ENCODE peak calls at places on chromosomes 7 and 10, in seven cellular contexts. F is aorta; R is Jurkat, Clone E6-1; B is neuronal stem cell; O is AG10803; K is fibroblast of the aortic adventitia; L is astrocyte. I is an unnamed sample.

GRCh38 chr7:101172854-101173751 is 7.0 kb downstream of the NAT16 start:
- DNase-seq in F (peak), L (no peak), O (peak), R (no peak), K (peak), B (no peak), I (peak)

GRCh38 chr7:120856621-120857352 is 1.2 kb downstream of the TSPAN12 start:
- DNase-seq in O (peak), R (no peak), K (no peak), B (peak), L (peak), F (peak), I (peak)

GRCh38 chr10:51886438-51887068 is 187.2 kb upstream of the CSTF2T start:
- DNase-seq in F (no peak), K (peak), B (no peak), R (no peak), O (peak), L (peak), I (no peak)

GRCh38 chr7:40297741-40298311 is 163.0 kb downstream of the SUGCT start:
- DNase-seq in R (no peak), O (peak), L (peak), B (no peak), K (peak), F (no peak), I (no peak)

GRCh38 chr7:119733480-119733879 is 539.5 kb upstream of the KCND2 start:
- DNase-seq in B (no peak), O (no peak), L (peak), K (peak), F (no peak), R (no peak), I (no peak)

GRCh38 chr7:156472267-156472666 is 168.3 kb upstream of the RNF32 start:
- DNase-seq in B (no peak), K (no peak), R (no peak), O (no peak), L (no peak), F (no peak), I (no peak)

GRCh38 chr7:122315507-122316466 is 11.2 kb upstream of the FEZF1 start:
- DNase-seq in F (no peak), K (no peak), R (no peak), O (no peak), L (no peak), B (no peak), I (no peak)

GRCh38 chr10:132664883-132665282 is 121.1 kb downstream of the NKX6-2 start:
- DNase-seq in K (no peak), O (no peak), L (no peak), B (no peak), F (no peak), R (no peak), I (no peak)

GRCh38 chr10:130495116-130495862 is 359.1 kb downstream of the GLRX3 start:
- DNase-seq in R (no peak), L (no peak), B (no peak), K (no peak), O (no peak), F (no peak), I (no peak)

GRCh38 chr7:23471090-23471859 is 984 bp upstream of the IGF2BP3 start:
- DNase-seq in R (peak), F (no peak), O (no peak), L (peak), B (peak), K (peak), I (peak)

GRCh38 chr10:86899128-86899527 is 58.3 kb downstream of the MMRN2 start:
- DNase-seq in R (no peak), F (no peak), O (no peak), B (peak), K (no peak), L (no peak), I (no peak)

GRCh38 chr10:111277685-111278084 is 200.9 kb downstream of the ADRA2A start:
- DNase-seq in R (no peak), K (no peak), B (no peak), L (no peak), F (no peak), O (no peak), I (no peak)

GRCh38 chr7:157906583-157906982 is 569.8 kb downstream of the DNAJB6 start:
- DNase-seq in F (no peak), K (no peak), B (no peak), O (no peak), R (no peak), L (no peak), I (no peak)

GRCh38 chr10:86330778-86331763 is 35.5 kb downstream of the GRID1 start:
- DNase-seq in F (no peak), K (no peak), B (no peak), O (no peak), R (no peak), L (no peak), I (no peak)

GRCh38 chr10:43344051-43344450 is 27.4 kb upstream of the FXYD4 start:
- DNase-seq in L (no peak), F (no peak), O (no peak), K (no peak), R (no peak), B (no peak), I (no peak)

GRCh38 chr7:20514364-20514763 is 101.1 kb upstream of the ABCB5 start:
- DNase-seq in K (peak), F (no peak), R (no peak), O (peak), L (peak), B (no peak), I (peak)

GRCh38 chr7:113086431-113086888 is at the start of gene GPR85:
- DNase-seq in F (peak), L (peak), R (peak), O (peak), B (peak), K (peak), I (peak)

GRCh38 chr7:158842486-158842885 is 13.2 kb upstream of the ESYT2 start:
- DNase-seq in B (no peak), O (no peak), K (no peak), R (no peak), L (no peak), F (no peak), I (no peak)

GRCh38 chr7:117385340-117386124 is 41.8 kb downstream of the ASZ1 start:
- DNase-seq in R (peak), F (no peak), O (peak), B (no peak), K (peak), L (peak), I (no peak)

GRCh38 chr10:76581685-76582084 is 1055.9 kb downstream of the KCNMA1 start:
- DNase-seq in L (no peak), B (no peak), O (no peak), F (no peak), K (no peak), R (no peak), I (no peak)

GRCh38 chr10:132540456-132540855 is 2.9 kb downstream of the INPP5A start:
- DNase-seq in R (no peak), L (no peak), B (no peak), O (peak), K (peak), F (peak), I (no peak)

GRCh38 chr7:36264123-36264916 is 111.3 kb downstream of the EEPD1 start:
- DNase-seq in K (peak), B (no peak), F (peak), L (no peak), O (peak), R (no peak), I (no peak)

GRCh38 chr10:44261710-44262455 is 123.0 kb downstream of the CXCL12 start:
- DNase-seq in K (peak), O (peak), B (no peak), L (peak), R (no peak), F (peak), I (peak)

GRCh38 chr7:30450983-30451497 is 27.5 kb downstream of the NOD1 start:
- DNase-seq in L (no peak), F (no peak), R (no peak), O (no peak), B (no peak), K (no peak), I (peak)

GRCh38 chr10:47181057-47181849 is 118.7 kb upstream of the GDF10 start:
- DNase-seq in B (no peak), K (no peak), O (no peak), L (no peak), R (no peak), F (no peak), I (no peak)

GRCh38 chr10:96587255-96588059 is 645 bp upstream of the TM9SF3 start:
- DNase-seq in B (no peak), O (peak), K (peak), R (peak), L (peak), F (peak), I (no peak)

GRCh38 chr7:88102686-88103085 is 117.2 kb downstream of the SRI start:
- DNase-seq in B (no peak), O (no peak), R (no peak), L (no peak), K (no peak), F (no peak), I (no peak)

GRCh38 chr7:132759482-132760240 is 183.4 kb upstream of the PLXNA4 start:
- DNase-seq in O (no peak), B (no peak), R (no peak), L (no peak), F (no peak), K (no peak), I (no peak)

DNA sequence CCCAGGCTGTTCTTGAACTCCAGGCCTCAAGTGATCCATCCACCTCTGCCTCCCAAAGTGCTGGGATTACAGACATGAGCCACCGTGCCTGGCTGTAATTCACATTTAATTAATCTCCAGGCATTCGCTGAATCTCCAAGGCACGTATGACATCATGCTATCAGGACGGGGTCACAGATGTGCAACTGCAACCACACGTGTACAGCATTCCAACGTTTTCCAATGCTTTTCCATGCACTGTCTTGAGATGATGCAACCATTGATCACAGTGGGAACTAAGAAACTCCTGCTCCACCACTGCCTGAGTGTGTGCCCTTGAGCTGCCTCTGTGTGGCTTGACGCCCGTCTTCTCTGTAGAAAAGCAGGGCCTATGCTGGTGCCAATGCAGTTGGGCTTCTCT is 119.8 kb upstream of the LYZL2 start:
- DNase-seq in F (no peak), L (no peak), B (no peak), O (peak), K (no peak), R (no peak), I (no peak)
- H3K4me3 ChIP-seq in F (no peak), L (no peak), B (no peak), O (no peak), K (no peak), R (no peak), I (no peak)

DNA sequence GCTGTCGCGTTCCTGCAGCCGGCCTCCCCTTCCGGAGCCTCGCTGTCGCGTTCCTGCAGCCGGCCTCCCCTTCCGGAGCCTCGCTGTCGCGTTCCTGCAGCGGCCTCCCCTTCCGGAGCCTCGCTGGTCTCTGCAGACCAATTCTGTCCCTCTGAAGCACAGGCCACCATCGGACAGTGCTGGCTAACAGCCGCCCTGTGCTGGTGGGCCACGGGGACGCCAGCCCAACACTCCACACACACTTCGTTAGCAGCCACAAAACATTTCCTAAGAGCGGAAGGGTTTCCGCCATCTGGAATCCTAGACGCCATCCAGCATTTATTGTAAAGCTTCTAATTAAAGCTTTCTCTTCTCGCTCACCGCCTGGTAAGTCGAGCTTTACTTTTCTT is 11.2 kb downstream of the GPER1 start:
- DNase-seq in B (no peak), R (no peak), O (no peak), K (no peak), L (no peak), F (no peak), I (peak)
- H3K4me3 ChIP-seq in B (no peak), R (no peak), O (no peak), K (no peak), L (no peak), F (no peak), I (no peak)

DNA sequence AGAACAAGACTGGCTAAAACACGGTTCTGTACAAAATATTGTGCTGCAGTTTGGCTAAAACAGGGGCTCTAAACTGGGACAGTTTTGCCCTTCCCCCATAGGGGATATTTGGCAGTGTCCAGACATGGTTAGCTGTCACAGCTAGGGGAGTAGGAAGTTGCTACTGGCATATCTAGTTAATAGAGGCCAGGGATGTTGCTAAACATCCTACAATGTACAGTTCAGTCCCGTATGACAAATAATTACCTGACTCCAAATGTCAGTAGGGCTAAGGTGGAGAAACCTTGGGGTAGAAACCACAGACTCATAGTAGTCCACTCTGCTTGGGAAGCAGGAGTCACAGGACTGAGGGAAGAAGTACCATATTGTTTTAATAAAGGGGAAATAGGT is 39.8 kb downstream of the WBP1L start:
- DNase-seq in O (no peak), K (no peak), F (no peak), R (no peak), L (no peak), B (no peak), I (no peak)
- H3K4me3 ChIP-seq in O (no peak), K (peak), F (no peak), R (no peak), L (no peak), B (no peak), I (no peak)

GRCh38 chr10:101222683-101223273 is 6.5 kb downstream of the LBX1 start:
- DNase-seq in F (peak), O (no peak), L (no peak), R (no peak), B (no peak), K (no peak), I (no peak)
- H3K4me3 ChIP-seq in F (peak), O (peak), L (peak), R (no peak), B (no peak), K (peak), I (peak)

I was measured in right cardiac atrium.